ENCODE peak calls at places on chromosomes 7 and 10, in five cellular contexts. G, Y, K, T and P are unnamed samples.
A peak's percentile ranks its signal among the peaks of the same experiment; 100 is the strongest.

GRCh38 chr10:116850058-116850611 is 836 bp downstream of the ENO4 start:
- DNase-seq in T (no peak), G (no peak), K (no peak), Y (no peak), P (no peak)

GRCh38 chr10:100019824-100020160 is 10.0 kb upstream of the DNMBP start:
- DNase-seq in G (no peak), T (no peak), Y (no peak), K (no peak), P (no peak)

GRCh38 chr10:124543146-124543545 is 81.5 kb downstream of the LHPP start:
- DNase-seq in Y (no peak), T (no peak), G (no peak), K (no peak), P (no peak)

GRCh38 chr10:117449636-117450035 is 74.4 kb upstream of the PDZD8 start:
- DNase-seq in K (no peak), T (no peak), G (no peak), Y (no peak), P (no peak)

GRCh38 chr10:35456175-35456574 is 119.9 kb downstream of the CCNY start:
- DNase-seq in K (no peak), T (no peak), Y (no peak), G (no peak), P (no peak)

GRCh38 chr10:78205457-78205856 is 171.8 kb downstream of the RPS24 start:
- DNase-seq in K (no peak), T (no peak), Y (no peak), G (no peak), P (no peak)

GRCh38 chr7:159125944-159126248 is 18.8 kb downstream of the VIPR2 start:
- DNase-seq in Y (no peak), K (no peak), G (no peak), T (no peak), P (no peak)

GRCh38 chr10:15245530-15245929 is 77.0 kb upstream of the NMT2 start:
- DNase-seq in G (no peak), Y (no peak), T (no peak), K (no peak), P (peak; percentile 6)

GRCh38 chr7:100152937-100153666 is 4.4 kb downstream of the LAMTOR4 start:
- DNase-seq in K (no peak), G (no peak), Y (no peak), T (no peak), P (no peak)

GRCh38 chr7:148877517-148877916 is 6.6 kb downstream of the EZH2 start:
- DNase-seq in K (no peak), Y (no peak), G (no peak), T (no peak), P (no peak)

GRCh38 chr7:101112233-101112632 is 14.7 kb upstream of the SERPINE1 start:
- DNase-seq in K (no peak), T (no peak), Y (peak; percentile 93), G (peak; percentile 46), P (peak; percentile 57)

DNA sequence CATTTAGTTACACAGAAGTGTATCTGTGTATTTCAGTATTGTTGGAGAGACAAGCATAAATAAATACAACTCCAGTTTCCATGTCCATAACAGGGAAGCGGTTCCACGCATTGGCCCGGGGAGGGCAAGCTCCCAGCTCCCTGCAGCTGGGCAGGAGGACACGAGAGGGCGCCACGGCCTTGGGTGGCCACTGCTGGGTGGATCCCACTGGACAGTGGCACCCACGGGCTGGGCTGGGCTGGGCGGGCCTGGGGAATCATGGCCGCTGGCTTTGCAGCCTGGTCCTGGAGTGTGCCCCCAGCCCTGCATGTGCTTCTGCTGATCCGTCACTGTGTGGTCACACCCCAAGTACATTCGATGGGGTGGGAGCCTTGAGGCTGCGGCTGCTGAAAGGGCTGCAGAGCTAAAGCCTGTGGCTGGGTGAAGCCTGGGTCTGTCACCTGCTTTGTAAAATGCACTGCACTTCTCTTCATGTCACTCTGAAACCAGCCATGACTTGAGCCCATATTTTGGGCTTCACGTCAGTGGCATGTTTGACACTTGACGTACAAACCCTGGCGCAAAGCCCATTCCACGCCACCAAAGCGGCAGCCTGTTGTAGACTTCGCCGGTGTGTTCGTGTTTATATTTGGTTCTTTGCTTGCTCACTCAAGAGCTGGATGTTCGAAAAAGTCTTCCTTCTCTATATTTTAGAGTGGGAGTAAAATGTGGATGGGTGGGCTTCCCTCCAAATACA is 27.5 kb downstream of the LRRC27 start:
- DNase-seq in G (no peak), Y (no peak), K (no peak), T (no peak), P (no peak)
- TF ChIP-seq CTCF in G (no peak), Y (no peak), K (no peak), T (no peak), P (no peak)

GRCh38 chr7:150787321-150788281 is 12.6 kb downstream of the TMEM176B start:
- DNase-seq in K (no peak), G (no peak), Y (no peak), T (no peak), P (no peak)
- TF ChIP-seq CTCF in K (no peak), G (no peak), Y (peak; percentile 16), T (no peak), P (no peak)

DNA sequence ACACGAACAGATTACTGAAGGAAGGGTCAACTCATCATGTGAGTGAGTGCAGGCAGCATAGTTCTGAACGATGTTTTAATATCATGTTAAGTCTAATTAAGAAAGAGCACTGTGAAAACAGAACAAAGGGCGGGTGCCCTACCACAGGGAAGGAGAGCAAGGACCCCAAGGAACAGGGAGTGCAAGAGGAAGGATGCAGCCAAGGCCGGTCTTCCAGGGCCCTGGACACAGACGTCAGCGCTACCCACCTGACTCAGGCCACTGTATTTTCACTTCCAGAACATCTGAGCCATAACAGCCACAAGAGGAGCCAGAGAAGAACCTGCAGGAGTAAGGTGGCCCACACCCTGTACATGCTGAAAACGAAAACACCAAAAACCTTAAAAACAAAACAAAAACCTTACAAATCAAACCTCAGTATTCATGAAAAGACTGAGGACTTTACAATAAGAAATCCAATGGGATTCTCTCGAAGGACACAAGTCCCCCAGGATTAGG is 506.1 kb upstream of the AKR1E2 start:
- DNase-seq in T (no peak), Y (no peak), G (no peak), K (no peak), P (no peak)
- TF ChIP-seq CTCF in T (no peak), Y (no peak), G (no peak), K (no peak), P (no peak)

DNA sequence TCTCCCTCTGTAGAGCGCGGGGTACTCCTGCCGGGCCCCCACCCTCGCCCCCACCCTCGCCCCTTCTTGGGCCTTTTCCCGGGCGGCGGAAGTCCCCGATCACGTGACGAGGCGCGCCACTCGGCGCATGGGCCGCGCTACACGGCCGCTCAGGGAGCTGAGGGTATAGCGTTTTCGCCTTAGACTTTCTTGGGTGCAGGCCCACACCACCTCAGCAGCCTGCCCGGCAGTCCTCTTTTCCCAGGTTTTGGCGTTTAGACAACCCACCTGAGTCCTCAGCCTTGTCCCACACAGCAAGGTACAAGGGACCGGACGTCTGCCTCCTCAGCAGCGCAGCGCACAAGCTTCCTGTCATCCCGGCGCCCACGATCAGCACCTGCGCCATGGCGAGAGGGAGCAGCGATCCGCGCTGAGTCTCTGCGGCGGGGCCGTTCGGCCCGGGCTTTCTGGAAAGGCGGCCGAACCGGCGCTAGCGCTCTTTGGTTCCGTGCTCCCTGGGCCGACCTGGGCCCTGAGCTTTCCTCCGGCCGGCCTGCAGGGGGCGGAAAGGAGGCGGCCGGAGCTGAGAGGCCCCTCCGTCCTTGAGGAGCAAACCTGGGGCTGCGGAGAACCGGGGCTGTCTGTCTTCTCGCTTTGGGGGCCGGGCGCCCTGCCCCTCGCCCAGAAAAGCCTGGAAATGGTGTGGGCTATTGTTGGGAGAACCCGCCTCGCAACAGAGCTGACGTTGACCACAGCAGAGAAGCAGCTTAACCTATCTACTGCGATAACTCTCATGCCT is at the start of gene RNLS:
- DNase-seq in T (no peak), G (peak; percentile 7), Y (peak; percentile 93), K (peak; percentile 44), P (no peak)
- TF ChIP-seq CTCF in T (peak; percentile 78), G (peak; percentile 84), Y (peak; percentile 79), K (peak; percentile 87), P (peak; percentile 22)